ENCODE peak calls at places on chromosome 21, in four cellular contexts. R is K562, D is IMR-90, G is GM12878. B is an unnamed sample.

GRCh38 chr21:14096172-14096571 is 114.6 kb downstream of the LIPI start:
- DNase-seq in R (no peak), G (peak), D (no peak), B (no peak)

GRCh38 chr21:45709127-45709526 is 65.6 kb downstream of the PCBP3 start:
- DNase-seq in R (no peak), D (peak), G (no peak), B (no peak)

GRCh38 chr21:39660596-39660995 is 47.9 kb downstream of the B3GALT5 start:
- DNase-seq in D (peak), R (no peak), G (no peak), B (peak)

GRCh38 chr21:29186246-29186645 is 55.8 kb downstream of the MAP3K7CL start:
- DNase-seq in D (no peak), G (no peak), R (no peak), B (no peak)

GRCh38 chr21:45987121-45987711 is 5.6 kb downstream of the COL6A1 start:
- DNase-seq in R (no peak), G (no peak), D (no peak), B (no peak)

GRCh38 chr21:46057111-46057709 is 40.7 kb upstream of the COL6A2 start:
- DNase-seq in R (no peak), D (no peak), G (no peak), B (no peak)

GRCh38 chr21:46610018-46610701 is 5.3 kb upstream of the S100B start:
- DNase-seq in R (peak), G (no peak), D (no peak), B (no peak)

GRCh38 chr21:39313042-39313456 is 383 bp downstream of the BRWD1 start:
- DNase-seq in G (no peak), D (no peak), R (peak), B (no peak)

GRCh38 chr21:27536319-27536718 is 569.4 kb upstream of the ADAMTS5 start:
- DNase-seq in G (no peak), D (peak), R (no peak), B (no peak)

GRCh38 chr21:46295177-46295711 is 9.1 kb downstream of the YBEY start:
- DNase-seq in D (peak), R (peak), G (no peak), B (no peak)

GRCh38 chr21:45823100-45823681 is 158.4 kb upstream of the COL6A1 start:
- DNase-seq in R (no peak), G (no peak), D (no peak), B (no peak)

GRCh38 chr21:46048926-46049889 is 48.7 kb upstream of the COL6A2 start:
- DNase-seq in G (no peak), R (no peak), D (peak), B (no peak)

GRCh38 chr21:27571706-27572105 is 604.8 kb upstream of the ADAMTS5 start:
- DNase-seq in D (peak), R (no peak), G (no peak), B (no peak)

GRCh38 chr21:20451051-20451450 is 547.2 kb upstream of the NCAM2 start:
- DNase-seq in G (no peak), D (no peak), R (no peak), B (no peak)

GRCh38 chr21:35204850-35205564 is 155.9 kb upstream of the RUNX1 start:
- DNase-seq in D (peak), R (peak), G (no peak), B (no peak)

GRCh38 chr21:28436286-28436932 is 556.3 kb downstream of the LTN1 start:
- DNase-seq in G (no peak), R (no peak), D (peak), B (no peak)

GRCh38 chr21:36388835-36389234 is 3.6 kb downstream of the CHAF1B start:
- DNase-seq in D (peak), G (no peak), R (no peak), B (no peak)

GRCh38 chr21:46434322-46434958 is 24.3 kb upstream of the DIP2A start:
- DNase-seq in D (no peak), G (no peak), R (no peak), B (no peak)

GRCh38 chr21:28747464-28747863 is 245.2 kb downstream of the LTN1 start:
- DNase-seq in R (no peak), G (no peak), D (no peak), B (no peak)

GRCh38 chr21:18499761-18500376 is 96.3 kb upstream of the TMPRSS15 start:
- DNase-seq in D (peak), G (no peak), R (peak), B (no peak)

GRCh38 chr21:43281661-43282357 is 113.0 kb downstream of the CRYAA start:
- DNase-seq in D (no peak), R (no peak), G (no peak), B (no peak)

GRCh38 chr21:20311388-20311787 is 686.8 kb upstream of the NCAM2 start:
- DNase-seq in R (no peak), G (no peak), D (no peak), B (no peak)

GRCh38 chr21:27740084-27740483 is 773.2 kb upstream of the ADAMTS5 start:
- DNase-seq in D (no peak), R (no peak), G (no peak), B (no peak)

GRCh38 chr21:45898028-45898350 is 83.6 kb upstream of the COL6A1 start:
- DNase-seq in D (no peak), G (no peak), R (no peak), B (no peak)

GRCh38 chr21:28834335-28835238 is 158.1 kb downstream of the LTN1 start:
- DNase-seq in G (no peak), D (no peak), R (no peak), B (no peak)

GRCh38 chr21:39012314-39013230 is 170.7 kb downstream of the PSMG1 start:
- DNase-seq in G (no peak), R (no peak), D (no peak), B (no peak)

GRCh38 chr21:33433425-33434114 is 30.4 kb downstream of the IFNGR2 start:
- DNase-seq in D (no peak), R (no peak), G (no peak), B (no peak)

GRCh38 chr21:33434770-33435360 is 31.7 kb downstream of the IFNGR2 start:
- DNase-seq in R (no peak), D (peak), G (peak), B (no peak)

GRCh38 chr21:33432496-33432895 is 29.3 kb downstream of the IFNGR2 start:
- DNase-seq in G (peak), R (no peak), D (no peak), B (no peak)

GRCh38 chr21:33430858-33431257 is 27.6 kb downstream of the IFNGR2 start:
- DNase-seq in D (no peak), R (no peak), G (no peak), B (no peak)

GRCh38 chr21:33433001-33433400 is 29.8 kb downstream of the IFNGR2 start:
- DNase-seq in D (no peak), R (no peak), G (no peak), B (no peak)
- TF ChIP-seq ELK1 in D (no peak), R (no peak), G (no peak), B (no peak)

GRCh38 chr21:15151385-15152103 is 86.7 kb upstream of the NRIP1 start:
- DNase-seq in D (no peak), R (no peak), G (no peak), B (no peak)
- H3K4me2 ChIP-seq in D (no peak), R (no peak), G (no peak), B (no peak)

DNA sequence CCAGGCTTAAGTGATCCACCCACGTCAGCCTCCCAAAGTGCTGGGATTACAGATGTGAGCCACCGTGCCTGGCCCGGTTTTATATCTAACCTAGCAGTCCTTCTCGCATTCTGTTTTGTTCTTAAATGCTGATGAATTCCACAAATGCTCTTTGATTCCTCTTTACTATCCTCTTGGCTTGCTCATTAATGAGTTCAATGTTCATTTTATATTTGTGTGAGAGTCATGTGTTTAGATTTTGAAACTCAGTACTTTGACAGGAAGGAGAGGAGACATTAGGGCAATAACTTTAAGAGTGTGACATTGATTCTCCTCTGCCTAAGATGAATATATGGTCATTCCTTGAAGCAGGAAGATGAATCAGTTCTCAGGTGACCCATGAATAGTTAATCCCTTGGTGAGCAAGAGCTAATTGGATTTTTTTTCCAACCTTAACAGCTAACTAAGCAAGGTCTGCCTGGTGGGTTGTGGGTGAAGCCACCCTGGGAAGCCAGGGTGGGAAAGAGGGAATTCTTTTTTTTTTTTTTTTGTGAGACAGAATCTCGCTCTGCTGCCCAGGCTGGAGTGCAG is 84.2 kb downstream of the MRPS6 start:
- DNase-seq in G (no peak), D (no peak), R (no peak), B (no peak)
- TF ChIP-seq ELK1 in G (no peak), D (no peak), R (no peak), B (no peak)

DNA sequence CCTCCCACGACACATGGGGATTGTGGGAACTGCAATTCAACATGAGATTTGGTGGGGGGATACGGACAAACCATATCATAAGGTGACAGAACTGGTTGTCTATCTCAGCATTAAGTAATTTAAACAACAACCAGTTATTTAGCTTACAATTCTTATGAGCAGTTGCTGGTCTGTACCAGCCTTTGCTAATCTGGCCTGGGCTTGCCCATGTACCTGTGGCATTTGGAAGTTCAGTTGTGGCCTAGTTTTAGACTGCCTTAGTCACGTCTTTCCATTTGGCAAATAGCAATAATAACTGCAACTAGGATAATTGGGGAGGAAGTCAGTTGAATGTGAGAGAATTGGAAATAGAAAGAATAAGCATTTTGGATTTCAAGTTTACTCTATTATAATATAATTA is 441.8 kb upstream of the CXADR start:
- DNase-seq in R (no peak), D (no peak), G (no peak), B (no peak)
- H3K4me2 ChIP-seq in R (no peak), D (no peak), G (no peak), B (no peak)

GRCh38 chr21:26115899-26116298 is 54.7 kb downstream of the APP start:
- DNase-seq in D (peak), R (no peak), G (no peak), B (peak)

GRCh38 chr21:26117324-26117971 is 53.1 kb downstream of the APP start:
- DNase-seq in D (no peak), R (no peak), G (no peak), B (no peak)

GRCh38 chr21:26117972-26118367 is 52.6 kb downstream of the APP start:
- DNase-seq in R (no peak), G (no peak), D (no peak), B (no peak)

GRCh38 chr21:26115346-26115745 is 55.2 kb downstream of the APP start:
- DNase-seq in R (no peak), D (no peak), G (no peak), B (no peak)

GRCh38 chr21:26116456-26117011 is 54.0 kb downstream of the APP start:
- DNase-seq in G (no peak), D (peak), R (no peak), B (no peak)
- TF ChIP-seq ELK1 in G (no peak), D (no peak), R (no peak), B (no peak)

GRCh38 chr21:41249476-41249875 is 67.1 kb upstream of the FAM3B start:
- DNase-seq in R (no peak), G (no peak), D (no peak), B (no peak)

GRCh38 chr21:41247976-41248545 is 68.5 kb upstream of the FAM3B start:
- DNase-seq in G (no peak), D (no peak), R (no peak), B (no peak)

GRCh38 chr21:41251961-41252642 is 64.5 kb upstream of the FAM3B start:
- DNase-seq in R (no peak), G (no peak), D (peak), B (no peak)

GRCh38 chr21:41247561-41247968 is 69.0 kb upstream of the FAM3B start:
- DNase-seq in R (no peak), G (no peak), D (peak), B (no peak)

DNA sequence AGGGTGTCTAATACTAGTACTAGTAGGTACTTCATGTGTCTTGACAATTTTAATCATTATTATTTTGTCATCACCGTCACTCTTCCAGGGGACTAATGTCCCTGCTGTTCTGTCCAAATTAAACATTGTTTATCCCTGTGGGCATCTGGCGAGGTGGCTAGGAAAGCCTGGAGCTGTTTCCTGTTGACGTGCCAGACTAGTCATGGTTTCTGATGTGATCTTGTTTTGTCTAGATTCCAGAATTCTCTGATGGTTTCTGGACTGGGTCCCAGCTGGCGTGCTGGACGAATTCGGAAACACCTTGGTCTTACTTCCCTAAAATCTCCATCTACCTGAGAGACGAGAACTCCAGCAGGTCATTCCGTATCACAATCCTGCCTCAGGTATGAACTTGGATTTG is 66.1 kb upstream of the FAM3B start:
- DNase-seq in D (peak), R (no peak), G (no peak), B (no peak)
- H3K4me2 ChIP-seq in D (no peak), R (no peak), G (no peak), B (no peak)

GRCh38 chr21:37757631-37758376 is 158.5 kb downstream of the KCNJ6 start:
- DNase-seq in G (no peak), R (no peak), D (no peak), B (no peak)
- TF ChIP-seq ELK1 in G (no peak), R (no peak), D (no peak), B (no peak)

DNA sequence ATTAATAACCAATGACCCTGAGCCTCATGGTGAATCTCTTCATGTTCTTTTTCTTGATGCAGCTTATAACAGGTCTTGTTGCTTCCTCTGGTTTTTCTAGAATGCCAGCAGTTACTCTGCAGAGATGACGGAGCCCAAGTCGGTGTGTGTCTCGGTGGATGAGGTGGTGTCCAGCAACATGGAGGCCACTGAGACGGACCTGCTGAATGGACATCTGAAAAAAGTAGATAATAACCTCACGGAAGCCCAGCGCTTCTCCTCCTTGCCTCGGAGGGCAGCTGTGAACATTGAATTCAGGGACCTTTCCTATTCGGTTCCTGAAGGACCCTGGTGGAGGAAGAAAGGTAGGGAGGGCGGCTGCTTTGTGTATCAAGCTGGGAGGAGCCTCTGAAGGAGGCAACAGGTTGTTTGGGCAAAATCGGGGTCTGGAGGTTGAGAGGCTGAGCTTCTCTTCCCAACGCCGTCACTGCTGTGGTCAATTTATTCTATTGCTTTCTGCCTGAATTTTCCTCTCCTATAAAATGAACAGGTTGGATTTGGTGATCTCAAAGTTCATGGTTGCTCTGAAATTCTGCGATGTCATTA is 6.7 kb downstream of the ABCG1 start:
- DNase-seq in D (no peak), G (no peak), R (no peak), B (no peak)
- H3K4me2 ChIP-seq in D (no peak), G (no peak), R (no peak), B (no peak)

DNA sequence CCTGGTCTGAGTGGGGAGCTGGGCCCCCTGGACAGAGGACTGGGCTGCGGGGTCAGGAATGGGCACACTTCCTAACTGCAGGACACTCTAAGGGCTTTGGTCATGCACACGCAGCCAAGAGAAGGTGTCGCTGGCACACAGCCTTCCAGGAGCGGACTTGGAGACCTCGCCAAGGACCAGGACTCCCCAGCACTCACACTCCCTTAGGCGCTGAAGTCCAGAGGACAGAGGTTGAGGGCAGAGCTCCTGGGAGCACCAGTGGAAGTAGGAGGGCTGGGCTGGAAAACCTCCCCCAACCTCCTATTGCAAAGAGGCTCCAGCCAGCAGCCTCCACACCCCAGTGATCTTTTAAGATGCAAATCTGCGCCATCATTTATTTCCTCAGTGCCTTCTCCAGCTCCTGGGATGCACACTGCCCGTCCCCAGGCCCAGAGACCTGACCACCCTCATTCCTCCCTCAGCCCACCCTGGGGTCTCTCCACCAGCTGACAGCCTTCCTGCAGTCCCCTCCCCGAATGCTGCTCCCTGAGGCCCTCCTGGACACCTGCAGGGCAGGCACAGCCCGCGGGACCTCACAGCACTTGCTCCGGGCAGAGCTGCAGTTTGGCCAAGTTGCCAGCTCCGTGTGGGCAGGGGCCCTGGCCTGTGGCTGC is 3.0 kb downstream of the TSPEAR start:
- DNase-seq in D (no peak), R (no peak), G (no peak), B (no peak)
- TF ChIP-seq ELK1 in D (no peak), R (no peak), G (no peak), B (no peak)